ENCODE peak calls at places on chromosomes 6 and 20, in nine cellular contexts. Z is gastrocnemius medialis; F is effector memory CD8-positive, alpha-beta T cell; W is amniotic stem cell; D is fibroblast of lung; R is T-helper 17 cell; J is stimulated activated CD8-positive, alpha-beta memory T cell treated with anti-CD3 and anti-CD28 coated beads, Interleukin-12 subunit alpha, Interleukin-12 subunit beta, amount 100 ng/mL, for 4 hours; M is adipocyte; T is T-helper 9 cell. Q is an unnamed sample.

GRCh38 chr6:13624871-13625288 is 9.7 kb downstream of the NOL7 start:
- DNase-seq in Z (no peak), F (peak), W (no peak), D (peak), R (no peak), J (no peak), M (peak), T (no peak), Q (no peak)

GRCh38 chr6:41724638-41725501 is 10.5 kb downstream of the TFEB start:
- DNase-seq in Z (no peak), F (no peak), W (no peak), D (no peak), R (no peak), J (no peak), M (peak), T (no peak), Q (no peak)

GRCh38 chr20:34970193-34971037 is 14.7 kb downstream of the MYH7B start:
- DNase-seq in Z (peak), F (no peak), W (no peak), D (no peak), R (no peak), J (no peak), M (no peak), T (no peak), Q (no peak)

GRCh38 chr6:34484899-34485298 is 19.0 kb downstream of the PACSIN1 start:
- DNase-seq in Z (no peak), F (peak), W (no peak), D (no peak), R (no peak), J (peak), M (no peak), T (peak), Q (no peak)

GRCh38 chr20:32507998-32508774 is 76.9 kb downstream of the NOL4L start:
- DNase-seq in Z (no peak), F (no peak), W (no peak), D (no peak), R (no peak), J (no peak), M (no peak), T (no peak), Q (no peak)

GRCh38 chr20:5039255-5039657 is 37.9 kb upstream of the SLC23A2 start:
- DNase-seq in Z (no peak), F (peak), W (no peak), D (no peak), R (no peak), J (peak), M (no peak), T (no peak), Q (no peak)

GRCh38 chr6:34284563-34285545 is 36.0 kb upstream of the SMIM29 start:
- DNase-seq in Z (peak), F (no peak), W (no peak), D (peak), R (no peak), J (no peak), M (peak), T (no peak), Q (no peak)

GRCh38 chr6:9064156-9064555 is 628.8 kb upstream of the SLC35B3 start:
- DNase-seq in Z (no peak), F (no peak), W (no peak), D (no peak), R (no peak), J (no peak), M (no peak), T (no peak), Q (no peak)

GRCh38 chr6:41815587-41815986 is 28.1 kb downstream of the TOMM6 start:
- DNase-seq in Z (no peak), F (no peak), W (no peak), D (no peak), R (no peak), J (no peak), M (no peak), T (no peak), Q (no peak)

GRCh38 chr6:158369241-158369640 is 57.0 kb downstream of the TULP4 start:
- DNase-seq in Z (no peak), F (no peak), W (no peak), D (no peak), R (no peak), J (no peak), M (no peak), T (no peak), Q (no peak)

GRCh38 chr20:33303595-33303994 is 20.6 kb downstream of the BPIFB1 start:
- DNase-seq in Z (no peak), F (no peak), W (no peak), D (no peak), R (no peak), J (no peak), M (no peak), T (no peak), Q (no peak)

GRCh38 chr6:32752580-32752979 is 10.8 kb downstream of the HLA-DQB2 start:
- DNase-seq in Z (no peak), F (no peak), W (no peak), D (no peak), R (no peak), J (no peak), M (no peak), T (no peak), Q (no peak)

GRCh38 chr6:113457156-113457555 is 400.0 kb upstream of the MARCKS start:
- DNase-seq in Z (no peak), F (no peak), W (peak), D (peak), R (no peak), J (no peak), M (peak), T (no peak), Q (no peak)

GRCh38 chr6:137660296-137660731 is 166.1 kb upstream of the OLIG3 start:
- DNase-seq in Z (no peak), F (no peak), W (no peak), D (no peak), R (no peak), J (no peak), M (no peak), T (no peak), Q (no peak)

GRCh38 chr6:37011656-37012378 is 6.4 kb downstream of the FGD2 start:
- DNase-seq in Z (no peak), F (no peak), W (no peak), D (peak), R (no peak), J (no peak), M (peak), T (no peak), Q (no peak)